ENCODE peak calls at places on chromosomes 2 and 18, in four cellular contexts. E, Z, K and V are unnamed samples.

GRCh38 chr2:210169871-210170441 is 1.3 kb downstream of the KANSL1L start:
- DNase-seq in E (peak; percentile 79), Z (peak; percentile 51), K (no peak), V (peak; percentile 33)

GRCh38 chr2:214193943-214194342 is 216.9 kb upstream of the VWC2L start:
- DNase-seq in E (peak; percentile 79), Z (no peak), K (no peak), V (no peak)

GRCh38 chr2:156322103-156322671 is 10.3 kb downstream of the NR4A2 start:
- DNase-seq in E (no peak), Z (peak; percentile 53), K (no peak), V (peak; percentile 46)

GRCh38 chr2:168480825-168481585 is 24.9 kb downstream of the CERS6 start:
- DNase-seq in E (no peak), Z (no peak), K (no peak), V (no peak)

GRCh38 chr2:16613475-16613874 is 52.2 kb downstream of the CYRIA start:
- DNase-seq in E (no peak), Z (peak; percentile 53), K (no peak), V (peak; percentile 56)

GRCh38 chr2:9167718-9168657 is 38.6 kb upstream of the ASAP2 start:
- DNase-seq in E (no peak), Z (no peak), K (no peak), V (no peak)

GRCh38 chr2:233350708-233351107 is 3.6 kb upstream of the DGKD start:
- DNase-seq in E (peak; percentile 90), Z (no peak), K (no peak), V (no peak)

GRCh38 chr2:121372082-121372481 is 87.1 kb upstream of the TFCP2L1 start:
- DNase-seq in E (no peak), Z (no peak), K (no peak), V (no peak)

GRCh38 chr2:227785293-227785692 is 28.3 kb upstream of the CCL20 start:
- DNase-seq in E (no peak), Z (no peak), K (no peak), V (no peak)

GRCh38 chr18:61612517-61612916 is 279.3 kb downstream of the CDH20 start:
- DNase-seq in E (no peak), Z (no peak), K (no peak), V (no peak)

GRCh38 chr2:122000556-122001340 is 245.3 kb downstream of the TSN start:
- DNase-seq in E (no peak), Z (no peak), K (no peak), V (no peak)

GRCh38 chr2:121128741-121129659 is 156.0 kb downstream of the TFCP2L1 start:
- DNase-seq in E (no peak), Z (peak; percentile 28), K (no peak), V (peak; percentile 44)

GRCh38 chr2:66301073-66301766 is 133.7 kb upstream of the MEIS1 start:
- DNase-seq in E (peak; percentile 34), Z (no peak), K (no peak), V (no peak)

GRCh38 chr2:168192143-168192785 is 55.1 kb downstream of the STK39 start:
- DNase-seq in E (no peak), Z (no peak), K (no peak), V (no peak)

GRCh38 chr2:1618974-1619373 is 125.3 kb downstream of the PXDN start:
- DNase-seq in E (no peak), Z (no peak), K (no peak), V (no peak)

GRCh38 chr2:79129260-79129659 is 9.0 kb downstream of the REG1A start:
- DNase-seq in E (no peak), Z (no peak), K (no peak), V (no peak)

GRCh38 chr2:20050712-20051517 is 513 bp downstream of the LAPTM4A start:
- DNase-seq in E (peak; percentile 65), Z (peak; percentile 41), K (no peak), V (peak; percentile 54)

GRCh38 chr2:114688241-114688640 is 245.8 kb downstream of the DPP10 start:
- DNase-seq in E (no peak), Z (no peak), K (no peak), V (no peak)

GRCh38 chr2:204228169-204228940 is 291.8 kb downstream of the ICOS start:
- DNase-seq in E (no peak), Z (no peak), K (no peak), V (no peak)

GRCh38 chr2:80529466-80530165 is 225.1 kb upstream of the LRRTM1 start:
- DNase-seq in E (no peak), Z (no peak), K (no peak), V (no peak)

GRCh38 chr2:50491541-50492114 is 540.3 kb downstream of the NRXN1 start:
- DNase-seq in E (peak; percentile 44), Z (peak; percentile 31), K (peak; percentile 2), V (peak; percentile 8)

GRCh38 chr2:137383391-137383790 is 580.9 kb upstream of the HNMT start:
- DNase-seq in E (no peak), Z (no peak), K (no peak), V (no peak)

GRCh38 chr2:121530210-121530562 is 494 bp upstream of the RNU4ATAC start:
- DNase-seq in E (peak; percentile 70), Z (no peak), K (no peak), V (peak; percentile 83)

GRCh38 chr2:236747925-236748324 is 178.3 kb downstream of the ACKR3 start:
- DNase-seq in E (no peak), Z (no peak), K (no peak), V (no peak)

GRCh38 chr18:56285387-56286055 is 352.9 kb downstream of the TXNL1 start:
- DNase-seq in E (peak; percentile 52), Z (no peak), K (no peak), V (no peak)

GRCh38 chr18:45891806-45892205 is 66.3 kb downstream of the SIGLEC15 start:
- DNase-seq in E (no peak), Z (no peak), K (no peak), V (no peak)

GRCh38 chr18:55988537-55988936 is 400.5 kb upstream of the TCF4 start:
- DNase-seq in E (peak; percentile 71), Z (no peak), K (no peak), V (no peak)

GRCh38 chr2:136013962-136014361 is 28.5 kb upstream of the DARS1 start:
- DNase-seq in E (no peak), Z (no peak), K (no peak), V (no peak)

GRCh38 chr18:74784791-74785190 is 187.1 kb downstream of the ZNF407 start:
- DNase-seq in E (no peak), Z (no peak), K (no peak), V (no peak)

GRCh38 chr2:61967262-61967661 is 61.8 kb downstream of the COMMD1 start:
- DNase-seq in E (peak; percentile 47), Z (no peak), K (no peak), V (no peak)

GRCh38 chr2:134738150-134738865 is 19.5 kb upstream of the TMEM163 start:
- DNase-seq in E (no peak), Z (no peak), K (no peak), V (no peak)

GRCh38 chr2:238938460-238939055 is 90.7 kb downstream of the TWIST2 start:
- DNase-seq in E (peak; percentile 94), Z (no peak), K (no peak), V (no peak)

GRCh38 chr2:116716444-116716843 is 1098.0 kb upstream of the DDX18 start:
- DNase-seq in E (no peak), Z (no peak), K (no peak), V (no peak)

GRCh38 chr2:235343869-235344268 is 150.0 kb upstream of the AGAP1 start:
- DNase-seq in E (peak; percentile 11), Z (no peak), K (no peak), V (no peak)

GRCh38 chr18:49961271-49961670 is 147.9 kb upstream of the ACAA2 start:
- DNase-seq in E (no peak), Z (no peak), K (no peak), V (no peak)

GRCh38 chr2:234446404-234447076 is 50.3 kb downstream of the ARL4C start:
- DNase-seq in E (no peak), Z (peak; percentile 50), K (peak; percentile 95), V (peak; percentile 69)

GRCh38 chr2:156430236-156430977 is 5.8 kb upstream of the GPD2 start:
- DNase-seq in E (peak; percentile 40), Z (no peak), K (no peak), V (peak; percentile 22)

GRCh38 chr2:237581326-237581725 is 9.2 kb downstream of the RAB17 start:
- DNase-seq in E (no peak), Z (no peak), K (no peak), V (no peak)

DNA sequence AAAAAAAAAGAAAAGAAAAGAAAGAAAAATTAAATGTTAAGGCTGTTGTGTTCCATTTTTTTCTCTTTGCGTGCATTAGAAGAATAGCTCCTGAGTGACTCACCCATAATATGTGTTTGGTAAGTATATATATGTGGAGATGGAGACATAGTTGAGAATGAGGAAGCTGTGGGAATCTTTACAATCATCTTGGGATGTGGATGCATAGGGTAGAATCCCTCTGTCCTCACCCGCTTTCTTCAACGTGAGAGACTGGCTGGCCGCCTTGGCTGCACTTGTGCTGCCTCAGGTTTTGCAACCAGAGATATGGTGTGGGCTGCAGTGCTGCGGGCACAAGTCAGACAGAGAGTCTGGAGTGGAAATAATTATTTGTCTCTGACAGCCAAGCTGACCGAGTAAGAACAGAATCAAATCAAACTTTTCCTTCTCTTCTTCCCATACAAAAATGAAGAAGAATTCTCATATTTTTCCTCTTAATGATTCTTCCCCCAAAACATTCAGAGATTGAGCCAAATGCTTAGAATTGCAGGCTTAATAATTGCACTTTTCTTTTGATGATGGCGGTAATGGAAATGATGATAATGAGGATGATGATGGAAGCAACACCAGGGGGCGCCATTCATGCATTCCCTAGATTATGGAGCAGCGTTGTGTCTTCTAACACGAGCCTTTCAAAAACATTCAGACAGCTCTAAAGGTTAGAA is 48.5 kb downstream of the SERPINB7 start:
- DNase-seq in E (peak; percentile 77), Z (no peak), K (no peak), V (peak; percentile 27)
- TF ChIP-seq CTCF in E (peak; percentile 10), Z (peak; percentile 51), K (peak; percentile 61), V (no peak)

GRCh38 chr2:75605770-75606535 is 40.6 kb upstream of the MRPL19 start:
- DNase-seq in E (peak; percentile 97), Z (no peak), K (no peak), V (no peak)
- TF ChIP-seq CTCF in E (peak; percentile 60), Z (no peak), K (no peak), V (no peak)

GRCh38 chr18:902179-902718 is 2.4 kb upstream of the ADCYAP1 start:
- DNase-seq in E (no peak), Z (peak; percentile 24), K (no peak), V (no peak)
- TF ChIP-seq CTCF in E (no peak), Z (no peak), K (no peak), V (no peak)

DNA sequence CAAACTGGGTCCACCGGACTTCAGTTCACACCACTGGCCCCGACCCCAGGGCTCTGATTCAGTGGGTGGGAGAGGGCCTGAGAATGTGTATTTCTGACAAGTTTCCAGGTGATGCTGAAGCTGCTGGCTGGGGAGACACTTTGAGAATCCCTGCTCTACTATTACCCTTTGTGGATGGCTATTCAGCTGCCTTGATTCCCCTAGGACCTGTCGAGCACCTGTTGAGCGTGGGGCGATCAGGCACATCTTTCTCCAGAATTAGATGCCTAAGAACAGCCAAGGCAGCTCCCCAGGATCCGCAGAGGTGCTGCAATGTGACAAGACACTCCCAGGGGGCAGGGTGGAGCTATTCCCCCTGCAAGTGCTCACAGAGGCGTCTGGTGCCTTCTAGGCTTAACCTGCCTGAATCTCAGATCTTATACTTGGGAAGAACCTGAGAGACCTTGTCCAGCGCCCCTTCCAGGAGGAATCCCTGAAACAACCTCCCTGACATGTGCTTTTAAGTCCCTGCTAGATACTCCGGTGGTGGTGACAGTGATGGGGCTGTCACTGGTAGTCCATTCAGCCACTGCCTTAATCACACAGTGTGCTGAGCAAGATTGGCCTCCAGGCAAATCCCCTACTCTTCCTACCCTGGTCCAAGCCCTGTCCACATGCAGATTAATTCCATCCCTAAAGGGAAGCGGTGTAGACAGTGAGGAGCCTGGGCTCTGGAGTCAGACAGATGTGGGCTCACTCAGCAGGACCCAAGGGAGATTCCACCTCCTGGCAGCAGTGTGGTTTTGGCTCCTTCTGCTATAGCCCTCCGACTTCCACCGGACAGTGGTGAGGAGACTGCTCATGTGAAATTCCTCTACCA is 43.4 kb upstream of the OTOF start:
- DNase-seq in E (no peak), Z (peak; percentile 57), K (no peak), V (peak; percentile 60)
- TF ChIP-seq CTCF in E (peak; percentile 16), Z (peak; percentile 33), K (peak; percentile 49), V (no peak)